ENCODE peak calls at places on chromosomes 12 and 14, in five cellular contexts. Z, C, D, F and N are unnamed samples. For H3K36me3, the result is how much of the 10 kb centered on the place peaks cover.

GRCh38 chr12:108721824-108722223 is 9.5 kb downstream of the CORO1C start:
- DNase-seq in F (no peak), C (no peak), Z (no peak), D (no peak), N (no peak)

GRCh38 chr12:52243774-52244614 is 11.0 kb downstream of the KRT7 start:
- DNase-seq in D (peak), Z (peak), C (peak), F (peak), N (peak)

GRCh38 chr12:122022393-122023338 is 982 bp downstream of the BCL7A start:
- DNase-seq in Z (no peak), C (no peak), F (no peak), D (no peak), N (no peak)

GRCh38 chr14:95156153-95156764 is 1.1 kb downstream of the DICER1 start:
- DNase-seq in F (peak), D (no peak), Z (no peak), C (no peak), N (peak)

GRCh38 chr12:57727758-57728395 is 10.7 kb downstream of the AGAP2 start:
- DNase-seq in Z (no peak), F (no peak), C (no peak), D (no peak), N (no peak)

GRCh38 chr12:98799411-98799810 is 154.3 kb downstream of the APAF1 start:
- DNase-seq in C (no peak), Z (no peak), F (no peak), D (no peak), N (no peak)

GRCh38 chr14:60101801-60102200 is 10.1 kb downstream of the PCNX4 start:
- DNase-seq in F (no peak), C (no peak), Z (no peak), D (no peak), N (peak)

GRCh38 chr12:88665051-88665450 is 84.8 kb upstream of the KITLG start:
- DNase-seq in C (no peak), F (peak), Z (no peak), D (no peak), N (peak)

GRCh38 chr12:113820842-113821241 is 145.3 kb downstream of the RBM19 start:
- DNase-seq in F (no peak), D (no peak), C (no peak), Z (no peak), N (no peak)
- H3K4me3 ChIP-seq in F (no peak), D (no peak), C (no peak), Z (no peak), N (no peak)

DNA sequence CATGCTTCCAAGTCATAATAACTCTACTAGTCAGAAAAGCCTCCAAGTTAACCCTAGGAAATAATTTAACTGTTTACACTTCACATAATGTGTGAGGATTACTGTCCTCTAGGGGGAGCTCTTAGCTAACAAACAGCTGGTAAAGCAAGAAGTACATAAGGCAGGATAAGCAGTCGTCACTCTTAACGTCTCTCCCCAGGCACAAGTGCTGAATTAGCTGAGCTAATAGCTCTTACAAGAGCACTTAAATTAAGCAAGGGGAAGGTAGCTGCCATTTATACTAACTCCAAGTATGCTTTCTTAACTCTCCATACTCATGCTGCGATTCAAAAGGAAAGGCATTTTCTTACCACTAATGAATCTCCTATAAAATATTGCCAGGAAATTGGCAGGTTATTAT is 79.3 kb upstream of the TSPAN11 start:
- DNase-seq in Z (no peak), F (peak), D (no peak), C (no peak), N (peak)
- TF ChIP-seq CTCF in Z (peak), F (peak), D (peak), C (peak), N (peak)

DNA sequence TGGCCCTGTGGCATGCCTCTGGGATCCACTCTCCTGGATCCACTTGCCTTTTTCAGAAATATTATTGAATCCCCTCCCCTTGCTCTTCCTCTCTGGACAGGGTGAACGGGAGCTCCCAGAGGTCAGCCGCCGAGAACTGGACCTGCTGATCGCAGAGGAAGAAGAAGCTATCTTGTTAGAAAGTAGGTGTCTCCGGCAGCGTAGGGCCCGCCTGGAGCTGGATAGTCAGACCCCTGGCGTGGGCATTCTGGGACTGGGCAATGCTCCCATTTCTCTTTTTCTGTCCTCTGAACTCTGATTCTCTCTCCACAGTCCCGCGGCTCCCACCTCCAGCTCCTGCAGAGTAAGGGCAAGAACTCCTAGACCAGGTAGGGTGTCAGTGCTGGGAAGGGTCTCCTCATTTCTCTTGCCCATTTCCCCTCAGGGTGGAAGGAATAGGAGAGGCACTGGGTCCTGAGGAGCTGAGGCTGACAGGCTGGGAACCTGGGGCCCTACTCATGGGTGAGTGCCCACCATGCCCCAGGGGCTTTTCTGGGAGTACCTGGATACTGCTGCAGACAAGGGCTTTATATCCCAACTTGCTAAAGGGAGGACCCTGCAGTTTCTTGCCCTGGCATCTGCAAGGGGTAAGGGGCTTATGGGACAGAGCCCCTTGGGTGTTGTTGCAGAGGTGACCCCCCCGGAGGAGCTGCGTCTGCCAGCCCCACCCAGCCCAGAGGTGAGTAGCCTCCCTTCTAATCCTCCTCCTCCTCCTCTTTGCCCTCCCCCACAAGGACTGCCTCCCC is 5.4 kb downstream of the REC8 start:
- DNase-seq in Z (no peak), D (no peak), C (no peak), F (no peak), N (no peak)
- H3K36me3 ChIP-seq in Z (under half), D (half or more), C (half or more), F (under half), N (under half)

GRCh38 chr12:13046914-13047472 is 2.8 kb downstream of the FAM234B start:
- DNase-seq in F (no peak), C (no peak), D (no peak), Z (no peak), N (no peak)

GRCh38 chr12:13044002-13044858 is at the start of gene FAM234B:
- DNase-seq in F (peak), D (peak), Z (peak), C (peak), N (peak)

GRCh38 chr12:13045816-13046215 is 1.6 kb downstream of the FAM234B start:
- DNase-seq in C (no peak), D (no peak), F (no peak), Z (no peak), N (no peak)

GRCh38 chr12:13042666-13043230 is 1.4 kb upstream of the FAM234B start:
- DNase-seq in C (no peak), D (no peak), F (no peak), Z (no peak), N (no peak)

GRCh38 chr12:13044859-13045384 is 741 bp downstream of the FAM234B start:
- DNase-seq in C (no peak), D (no peak), F (peak), Z (no peak), N (peak)
- H3K4me3 ChIP-seq in C (peak), D (peak), F (peak), Z (peak), N (peak)

DNA sequence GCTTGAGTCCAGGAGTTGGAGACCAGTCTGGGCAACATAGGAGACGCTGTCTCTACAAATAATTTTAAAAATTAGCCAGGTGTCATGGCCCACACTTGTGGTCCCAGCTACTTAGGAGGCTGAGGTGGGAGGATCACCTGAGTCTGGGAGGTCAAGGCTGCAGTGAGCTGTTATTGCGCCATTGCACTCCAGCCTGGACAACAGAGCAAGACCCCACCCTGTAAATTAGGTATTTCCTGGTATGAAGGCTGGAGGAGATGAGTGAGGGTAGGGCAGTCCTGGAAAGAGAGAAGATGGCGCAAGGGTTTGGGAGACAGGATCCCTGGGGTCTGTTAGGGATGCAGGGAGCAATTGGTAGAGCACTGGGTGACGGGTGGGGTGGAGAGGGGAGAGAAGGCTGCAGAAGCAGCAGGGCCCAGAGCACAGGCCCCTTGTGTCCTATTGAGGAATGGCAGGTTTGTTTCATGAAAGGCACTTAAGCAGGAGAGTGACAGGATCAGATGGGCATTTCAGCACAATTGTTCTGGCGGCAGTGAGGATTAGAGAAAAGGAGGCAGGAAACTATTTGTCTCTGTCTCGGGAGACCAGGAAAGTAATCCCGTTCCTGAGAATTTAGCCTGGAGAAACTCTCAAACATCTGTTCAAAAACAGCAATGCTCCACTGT is 47.2 kb upstream of the KTN1 start:
- DNase-seq in F (no peak), C (no peak), D (no peak), Z (no peak), N (no peak)
- TF ChIP-seq CTCF in F (peak), C (no peak), D (peak), Z (no peak), N (peak)

GRCh38 chr14:20377171-20377570 is 33.7 kb downstream of the PARP2 start:
- DNase-seq in C (no peak), F (no peak), D (no peak), Z (no peak), N (no peak)
- H3K36me3 ChIP-seq in C (half or more), F (under half), D (half or more), Z (half or more), N (under half)

GRCh38 chr14:97458302-97459137 is 661.3 kb downstream of the VRK1 start:
- DNase-seq in Z (no peak), F (no peak), D (no peak), C (peak), N (no peak)
- H3K4me3 ChIP-seq in Z (no peak), F (no peak), D (peak), C (peak), N (no peak)

GRCh38 chr14:63130531-63130930 is 73.7 kb upstream of the RHOJ start:
- DNase-seq in C (no peak), Z (no peak), F (no peak), D (no peak), N (no peak)

GRCh38 chr14:63134801-63135200 is 69.4 kb upstream of the RHOJ start:
- DNase-seq in D (no peak), C (no peak), Z (no peak), F (peak), N (peak)
- TF ChIP-seq CTCF in D (no peak), C (peak), Z (no peak), F (peak), N (peak)

GRCh38 chr14:31307198-31307597 is 99.6 kb upstream of the HECTD1 start:
- DNase-seq in Z (no peak), D (no peak), C (no peak), F (no peak), N (peak)
- H3K36me3 ChIP-seq in Z (under half), D (half or more), C (half or more), F (under half), N (under half)